ENCODE peak calls at places on chromosome 19, in ten cellular contexts. N, Q, P, S, Z, H, E, I, M and Y are unnamed samples.

GRCh38 chr19:33809960-33810359 is 13.3 kb downstream of the KCTD15 start:
- DNase-seq in I (peak), Q (no peak), N (no peak), P (no peak), M (no peak), Z (no peak), E (no peak), S (peak), H (no peak), Y (no peak)

GRCh38 chr19:41691268-41691970 is 3.3 kb upstream of the CEACAM7 start:
- DNase-seq in H (no peak), Z (peak), E (peak), M (peak), N (no peak), Q (peak), S (peak), I (no peak), P (peak), Y (no peak)

GRCh38 chr19:56573914-56574313 is 6.6 kb downstream of the ZNF470 start:
- DNase-seq in Q (no peak), P (no peak), I (no peak), H (no peak), E (no peak), Z (no peak), M (no peak), S (no peak), N (no peak), Y (no peak)

GRCh38 chr19:34305221-34306058 is 51.1 kb downstream of the GARRE1 start:
- DNase-seq in E (no peak), S (no peak), N (no peak), P (no peak), Z (no peak), H (no peak), Q (no peak), M (no peak), I (no peak), Y (no peak)

GRCh38 chr19:48685583-48685982 is 10.2 kb upstream of the FUT2 start:
- DNase-seq in Q (no peak), S (no peak), Z (no peak), H (no peak), P (no peak), I (no peak), M (no peak), N (no peak), E (no peak), Y (no peak)

GRCh38 chr19:35395762-35396199 is 24.9 kb downstream of the GPR42 start:
- DNase-seq in P (no peak), E (no peak), N (peak), Q (no peak), M (peak), Z (no peak), S (no peak), H (no peak), I (peak), Y (no peak)

GRCh38 chr19:5803752-5804515 is 933 bp upstream of the NRTN start:
- DNase-seq in P (peak), Z (peak), H (peak), I (peak), Q (peak), N (peak), S (peak), M (peak), E (peak), Y (peak)

GRCh38 chr19:2509096-2509495 is 33.2 kb downstream of the GADD45B start:
- DNase-seq in E (no peak), M (no peak), N (no peak), I (no peak), S (no peak), H (no peak), Q (no peak), Z (no peak), P (no peak), Y (no peak)

GRCh38 chr19:18336121-18336520 is 4.3 kb upstream of the PGPEP1 start:
- DNase-seq in Q (no peak), E (no peak), M (no peak), P (no peak), H (no peak), S (no peak), I (no peak), Z (no peak), N (no peak), Y (no peak)

GRCh38 chr19:56310462-56310861 is 4.2 kb downstream of the ZSCAN5A start:
- DNase-seq in H (no peak), E (no peak), P (no peak), S (no peak), I (no peak), Q (no peak), N (no peak), M (no peak), Z (no peak), Y (no peak)

GRCh38 chr19:50703915-50704548 is 15.6 kb downstream of the SHANK1 start:
- DNase-seq in H (no peak), P (no peak), S (no peak), E (no peak), M (no peak), N (no peak), Z (peak), I (no peak), Q (no peak), Y (no peak)

GRCh38 chr19:37987356-37988332 is 80.6 kb downstream of the SIPA1L3 start:
- DNase-seq in N (no peak), M (peak), Z (peak), E (no peak), P (peak), H (no peak), S (no peak), I (no peak), Q (no peak), Y (peak)

GRCh38 chr19:58351996-58352755 is 1.1 kb downstream of the A1BG start:
- DNase-seq in S (no peak), Z (no peak), P (no peak), E (no peak), N (no peak), H (no peak), I (peak), M (no peak), Q (no peak), Y (no peak)

GRCh38 chr19:29708553-29709439 is 6.3 kb downstream of the C19orf12 start:
- DNase-seq in E (no peak), M (peak), N (no peak), Q (no peak), S (peak), I (peak), H (no peak), P (no peak), Z (no peak), Y (no peak)

GRCh38 chr19:18254546-18255500 is 19.4 kb downstream of the IQCN start:
- DNase-seq in S (peak), E (no peak), P (no peak), H (no peak), I (peak), Z (no peak), N (no peak), Q (no peak), M (peak), Y (no peak)

GRCh38 chr19:27775395-27775794 is 1437.6 kb downstream of the UQCRFS1 start:
- DNase-seq in M (no peak), I (no peak), Z (no peak), N (no peak), S (peak), E (no peak), P (no peak), Q (no peak), H (no peak), Y (no peak)

GRCh38 chr19:50501186-50501567 is 9.8 kb downstream of the JOSD2 start:
- DNase-seq in I (peak), Q (no peak), E (no peak), Z (no peak), P (no peak), N (no peak), M (no peak), S (no peak), H (no peak), Y (no peak)

GRCh38 chr19:16836115-16836905 is 7.1 kb downstream of the SIN3B start:
- DNase-seq in I (peak), Q (no peak), E (no peak), N (no peak), P (peak), M (peak), S (peak), H (no peak), Z (peak), Y (no peak)
- TF ChIP-seq CTCF in I (no peak), Q (no peak), E (no peak), N (no peak), P (peak), M (no peak), S (no peak), H (no peak), Z (peak), Y (no peak)

GRCh38 chr19:3671680-3672574 is 28.3 kb downstream of the PIP5K1C start:
- DNase-seq in E (no peak), Q (no peak), Z (peak), I (no peak), S (peak), M (no peak), H (no peak), P (no peak), N (no peak), Y (peak)
- TF ChIP-seq CTCF in E (no peak), Q (no peak), Z (peak), I (no peak), S (peak), M (no peak), H (peak), P (no peak), N (no peak), Y (no peak)

DNA sequence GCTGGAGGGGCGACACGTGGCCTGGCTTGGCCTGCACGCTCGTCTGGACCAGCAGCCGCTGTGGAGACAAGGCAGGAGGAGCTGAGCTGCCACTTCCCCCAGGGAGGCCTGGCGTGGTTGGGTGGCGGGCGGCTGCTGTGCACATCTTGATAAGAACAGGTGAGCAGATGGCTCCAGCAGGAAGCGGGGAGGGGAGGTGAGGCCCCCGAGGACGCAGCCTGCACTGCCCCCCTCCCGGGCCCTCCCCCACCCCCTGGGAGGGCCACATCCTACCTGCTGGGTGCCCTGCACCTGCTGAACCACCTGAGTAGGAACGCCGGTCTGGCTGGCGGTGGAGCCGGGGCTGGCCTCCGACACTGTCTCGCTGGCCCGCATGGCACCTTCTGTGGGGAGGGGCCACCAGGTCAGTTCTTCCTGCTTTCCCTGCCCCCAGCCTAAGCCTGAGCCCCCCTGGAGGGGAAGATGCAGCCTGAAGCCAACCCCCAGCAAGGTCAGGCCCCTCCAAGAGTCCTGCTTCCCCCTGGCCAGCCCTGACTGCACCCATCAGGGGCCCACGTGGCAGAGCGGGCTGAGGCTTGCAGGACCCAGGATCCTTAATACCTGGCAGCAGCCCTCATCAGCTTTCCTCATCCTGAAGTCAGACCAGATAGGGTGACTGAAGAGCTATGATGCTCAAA is 22.8 kb downstream of the RFX1 start:
- DNase-seq in P (no peak), E (no peak), N (no peak), Z (no peak), I (peak), M (no peak), H (no peak), S (no peak), Q (peak), Y (no peak)
- TF ChIP-seq CTCF in P (no peak), E (no peak), N (no peak), Z (no peak), I (no peak), M (no peak), H (no peak), S (no peak), Q (no peak), Y (no peak)

DNA sequence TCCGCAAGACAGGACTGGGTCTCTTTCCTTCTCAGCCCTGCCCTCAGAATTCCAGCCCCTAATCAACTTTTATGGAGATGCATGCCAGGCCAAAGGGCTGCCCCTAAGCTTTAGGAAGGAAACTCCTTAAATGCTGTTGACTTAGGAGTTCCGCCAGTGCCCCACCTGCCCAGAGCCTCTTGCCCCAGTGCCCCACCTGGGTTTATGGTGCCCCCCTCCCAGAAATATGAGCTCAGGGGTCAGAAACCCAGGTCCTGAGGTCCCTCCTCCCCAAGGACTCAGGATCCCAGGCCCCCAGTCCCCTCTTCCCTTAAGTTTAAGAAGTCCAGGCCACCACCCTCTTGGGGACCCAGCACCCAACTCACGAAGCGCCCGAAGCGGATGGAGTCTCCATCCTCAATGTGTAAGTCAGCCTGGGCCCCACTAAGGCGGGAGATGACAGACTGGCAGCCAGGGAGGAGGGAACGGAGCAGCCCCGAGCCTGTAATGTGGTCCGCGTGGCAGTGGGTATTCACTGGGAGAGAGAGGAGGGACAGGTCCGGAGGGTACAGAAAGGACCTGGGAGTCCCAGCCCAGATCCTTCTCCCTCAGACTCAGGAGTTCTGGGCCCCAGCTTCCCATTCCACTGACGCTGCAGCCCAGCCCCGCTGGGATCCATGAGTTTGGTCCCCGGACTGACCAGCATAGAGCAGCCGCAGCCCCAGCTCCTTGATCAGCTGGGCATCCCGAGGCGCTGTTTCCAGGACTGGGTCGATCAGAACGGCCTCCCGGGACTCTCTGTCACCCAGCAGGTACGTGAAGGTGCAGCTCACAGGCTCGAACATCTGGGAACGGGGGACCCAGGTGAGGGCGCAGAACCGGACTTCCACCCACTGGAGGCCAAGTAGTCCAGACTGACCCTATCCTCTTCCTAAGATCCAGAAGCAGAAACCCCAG is 897 bp downstream of the ETHE1 start:
- DNase-seq in Q (no peak), I (peak), S (no peak), N (peak), H (no peak), Z (no peak), P (peak), M (peak), E (peak), Y (peak)
- TF ChIP-seq CTCF in Q (no peak), I (no peak), S (no peak), N (no peak), H (no peak), Z (no peak), P (no peak), M (no peak), E (no peak), Y (no peak)